ENCODE peak calls at places on chromosomes 13 and 19, in five cellular contexts. I, Y, O, Q and M are unnamed samples.

GRCh38 chr19:8445488-8446001 is 770 bp downstream of the HNRNPM start:
- DNase-seq in I (no peak), Y (no peak), O (peak; percentile 59), Q (no peak), M (no peak)

GRCh38 chr13:41311607-41312500 is 787 bp downstream of the NAA16 start:
- DNase-seq in Q (peak; percentile 43), Y (peak; percentile 6), I (no peak), O (peak; percentile 67), M (no peak)

GRCh38 chr13:83878691-83879410 is 3.4 kb downstream of the SLITRK1 start:
- DNase-seq in O (no peak), Q (no peak), Y (no peak), I (no peak), M (no peak)

GRCh38 chr19:35206379-35206778 is 22.2 kb downstream of the FAM187B start:
- DNase-seq in Q (no peak), I (no peak), Y (peak; percentile 27), O (no peak), M (no peak)

GRCh38 chr19:4051175-4052101 is 15.3 kb downstream of the ZBTB7A start:
- DNase-seq in O (no peak), Q (no peak), Y (no peak), I (no peak), M (peak; percentile 53)

GRCh38 chr19:19554074-19555023 is 16.3 kb downstream of the CILP2 start:
- DNase-seq in Y (no peak), I (no peak), Q (peak; percentile 53), O (peak; percentile 50), M (no peak)

GRCh38 chr19:15846923-15847322 is 31.5 kb upstream of the OR10H1 start:
- DNase-seq in I (no peak), Q (no peak), Y (no peak), O (no peak), M (no peak)

GRCh38 chr19:17540174-17540573 is 15.3 kb upstream of the COLGALT1 start:
- DNase-seq in I (no peak), O (no peak), Y (no peak), Q (no peak), M (no peak)

GRCh38 chr19:28644261-28644660 is 568.7 kb downstream of the UQCRFS1 start:
- DNase-seq in Q (no peak), Y (no peak), I (no peak), O (no peak), M (no peak)